ENCODE peak calls at places on chromosomes 13 and 19, in eight cellular contexts. One of them, this sample, is unnamed.

GRCh38 chr19:54104998-54105715 is 2.5 kb downstream of the NDUFA3 start:
- DNase-seq in nucleus accumbens: no peak
- DNase-seq in substantia nigra: no peak
- DNase-seq in activated T-cell treated with anti-CD3 and anti-CD28 coated beads for 1 hour: no peak
- DNase-seq in CD8-positive, alpha-beta memory T cell: no peak
- DNase-seq in COLO829: no peak
- DNase-seq in OCI-LY7: no peak
- DNase-seq in hypothalamus: no peak
- DNase-seq in this sample: no peak

GRCh38 chr13:24307211-24308067 is 1.9 kb upstream of the C1QTNF9 start:
- DNase-seq in nucleus accumbens: no peak
- DNase-seq in substantia nigra: no peak
- DNase-seq in activated T-cell treated with anti-CD3 and anti-CD28 coated beads for 1 hour: no peak
- DNase-seq in CD8-positive, alpha-beta memory T cell: no peak
- DNase-seq in COLO829: no peak
- DNase-seq in OCI-LY7: no peak
- DNase-seq in hypothalamus: no peak
- DNase-seq in this sample: no peak

GRCh38 chr19:41705393-41706174 is 2.8 kb upstream of the CEACAM5 start:
- DNase-seq in nucleus accumbens: no peak
- DNase-seq in substantia nigra: no peak
- DNase-seq in activated T-cell treated with anti-CD3 and anti-CD28 coated beads for 1 hour: peak
- DNase-seq in CD8-positive, alpha-beta memory T cell: no peak
- DNase-seq in COLO829: no peak
- DNase-seq in OCI-LY7: peak
- DNase-seq in hypothalamus: no peak
- DNase-seq in this sample: no peak

GRCh38 chr13:104779311-104779710 is 1713.1 kb upstream of the SLC10A2 start:
- DNase-seq in nucleus accumbens: no peak
- DNase-seq in substantia nigra: no peak
- DNase-seq in activated T-cell treated with anti-CD3 and anti-CD28 coated beads for 1 hour: no peak
- DNase-seq in CD8-positive, alpha-beta memory T cell: no peak
- DNase-seq in COLO829: no peak
- DNase-seq in OCI-LY7: no peak
- DNase-seq in hypothalamus: no peak
- DNase-seq in this sample: peak

GRCh38 chr13:37306778-37307544 is 201.5 kb upstream of the CSNK1A1L start:
- DNase-seq in nucleus accumbens: no peak
- DNase-seq in substantia nigra: no peak
- DNase-seq in activated T-cell treated with anti-CD3 and anti-CD28 coated beads for 1 hour: no peak
- DNase-seq in CD8-positive, alpha-beta memory T cell: no peak
- DNase-seq in COLO829: peak
- DNase-seq in OCI-LY7: no peak
- DNase-seq in hypothalamus: no peak
- DNase-seq in this sample: peak

GRCh38 chr13:113120300-113121182 is 2.1 kb upstream of the F10 start:
- DNase-seq in nucleus accumbens: no peak
- DNase-seq in substantia nigra: no peak
- DNase-seq in activated T-cell treated with anti-CD3 and anti-CD28 coated beads for 1 hour: no peak
- DNase-seq in CD8-positive, alpha-beta memory T cell: peak
- DNase-seq in COLO829: no peak
- DNase-seq in OCI-LY7: no peak
- DNase-seq in hypothalamus: no peak
- DNase-seq in this sample: no peak

GRCh38 chr19:10764340-10764894 is 46.5 kb downstream of the DNM2 start:
- DNase-seq in nucleus accumbens: no peak
- DNase-seq in substantia nigra: no peak
- DNase-seq in activated T-cell treated with anti-CD3 and anti-CD28 coated beads for 1 hour: no peak
- DNase-seq in CD8-positive, alpha-beta memory T cell: no peak
- DNase-seq in COLO829: no peak
- DNase-seq in OCI-LY7: no peak
- DNase-seq in hypothalamus: no peak
- DNase-seq in this sample: peak

GRCh38 chr19:4108767-4109625 is 14.9 kb downstream of the MAP2K2 start:
- DNase-seq in nucleus accumbens: no peak
- DNase-seq in substantia nigra: no peak
- DNase-seq in activated T-cell treated with anti-CD3 and anti-CD28 coated beads for 1 hour: peak
- DNase-seq in CD8-positive, alpha-beta memory T cell: peak
- DNase-seq in COLO829: no peak
- DNase-seq in OCI-LY7: no peak
- DNase-seq in hypothalamus: no peak
- DNase-seq in this sample: no peak

GRCh38 chr13:24074687-24075086 is 85.8 kb upstream of the SPATA13 start:
- DNase-seq in nucleus accumbens: no peak
- DNase-seq in substantia nigra: peak
- DNase-seq in activated T-cell treated with anti-CD3 and anti-CD28 coated beads for 1 hour: no peak
- DNase-seq in CD8-positive, alpha-beta memory T cell: no peak
- DNase-seq in COLO829: no peak
- DNase-seq in OCI-LY7: no peak
- DNase-seq in hypothalamus: no peak
- DNase-seq in this sample: no peak

GRCh38 chr13:21736926-21737325 is 66.1 kb downstream of the FGF9 start:
- DNase-seq in nucleus accumbens: no peak
- DNase-seq in substantia nigra: no peak
- DNase-seq in activated T-cell treated with anti-CD3 and anti-CD28 coated beads for 1 hour: no peak
- DNase-seq in CD8-positive, alpha-beta memory T cell: no peak
- DNase-seq in COLO829: no peak
- DNase-seq in OCI-LY7: no peak
- DNase-seq in hypothalamus: no peak
- DNase-seq in this sample: no peak

GRCh38 chr19:29040951-29041350 is 172.0 kb downstream of the UQCRFS1 start:
- DNase-seq in nucleus accumbens: no peak
- DNase-seq in substantia nigra: no peak
- DNase-seq in activated T-cell treated with anti-CD3 and anti-CD28 coated beads for 1 hour: no peak
- DNase-seq in CD8-positive, alpha-beta memory T cell: no peak
- DNase-seq in COLO829: no peak
- DNase-seq in OCI-LY7: no peak
- DNase-seq in hypothalamus: no peak
- DNase-seq in this sample: no peak

GRCh38 chr13:114229486-114229885 is 5.2 kb upstream of the CDC16 start:
- DNase-seq in nucleus accumbens: no peak
- DNase-seq in substantia nigra: no peak
- DNase-seq in activated T-cell treated with anti-CD3 and anti-CD28 coated beads for 1 hour: no peak
- DNase-seq in CD8-positive, alpha-beta memory T cell: no peak
- DNase-seq in COLO829: no peak
- DNase-seq in OCI-LY7: no peak
- DNase-seq in hypothalamus: no peak
- DNase-seq in this sample: peak

This sample was measured in AG20443.